ENCODE peak calls at places on chromosome 21, in ten cellular contexts. One of them, this sample, is unnamed.

GRCh38 chr21:29643289-29643688 is 296.5 kb downstream of the GRIK1 start:
- DNase-seq in breast epithelium: no peak
- DNase-seq in esophagus muscularis mucosa: no peak
- DNase-seq in K562: no peak
- DNase-seq in endothelial cell of umbilical vein: no peak
- DNase-seq in stomach: no peak
- DNase-seq in H1: no peak
- DNase-seq in prostate gland: no peak
- DNase-seq in sigmoid colon: no peak
- DNase-seq in suprapubic skin: no peak
- DNase-seq in this sample: no peak

GRCh38 chr21:44867464-44867863 is 6.0 kb downstream of the PTTG1IP start:
- DNase-seq in breast epithelium: no peak
- DNase-seq in esophagus muscularis mucosa: no peak
- DNase-seq in K562: no peak
- DNase-seq in endothelial cell of umbilical vein: no peak
- DNase-seq in stomach: no peak
- DNase-seq in H1: no peak
- DNase-seq in prostate gland: no peak
- DNase-seq in sigmoid colon: no peak
- DNase-seq in suprapubic skin: peak; percentile 33
- DNase-seq in this sample: no peak

GRCh38 chr21:43196789-43197188 is 28.0 kb downstream of the CRYAA start:
- DNase-seq in breast epithelium: peak; percentile 96
- DNase-seq in esophagus muscularis mucosa: no peak
- DNase-seq in K562: no peak
- DNase-seq in endothelial cell of umbilical vein: no peak
- DNase-seq in stomach: peak; percentile 73
- DNase-seq in H1: no peak
- DNase-seq in prostate gland: peak; percentile 93
- DNase-seq in sigmoid colon: peak; percentile 35
- DNase-seq in suprapubic skin: peak; percentile 65
- DNase-seq in this sample: no peak

GRCh38 chr21:19130379-19131028 is 726.9 kb upstream of the TMPRSS15 start:
- DNase-seq in breast epithelium: no peak
- DNase-seq in esophagus muscularis mucosa: no peak
- DNase-seq in K562: no peak
- DNase-seq in endothelial cell of umbilical vein: no peak
- DNase-seq in stomach: no peak
- DNase-seq in H1: no peak
- DNase-seq in prostate gland: no peak
- DNase-seq in sigmoid colon: no peak
- DNase-seq in suprapubic skin: no peak
- DNase-seq in this sample: no peak

GRCh38 chr21:42581676-42582371 is 68.2 kb downstream of the SLC37A1 start:
- DNase-seq in breast epithelium: no peak
- DNase-seq in esophagus muscularis mucosa: no peak
- DNase-seq in K562: no peak
- DNase-seq in endothelial cell of umbilical vein: no peak
- DNase-seq in stomach: no peak
- DNase-seq in H1: no peak
- DNase-seq in prostate gland: no peak
- DNase-seq in sigmoid colon: no peak
- DNase-seq in suprapubic skin: no peak
- DNase-seq in this sample: no peak

GRCh38 chr21:36422279-36423098 is 37.3 kb downstream of the CHAF1B start:
- DNase-seq in breast epithelium: no peak
- DNase-seq in esophagus muscularis mucosa: no peak
- DNase-seq in K562: peak; percentile 85
- DNase-seq in endothelial cell of umbilical vein: peak; percentile 77
- DNase-seq in stomach: peak; percentile 66
- DNase-seq in H1: peak; percentile 85
- DNase-seq in prostate gland: peak; percentile 51
- DNase-seq in sigmoid colon: no peak
- DNase-seq in suprapubic skin: no peak
- DNase-seq in this sample: no peak

GRCh38 chr21:31885146-31885545 is 12.3 kb downstream of the HUNK start:
- DNase-seq in breast epithelium: no peak
- DNase-seq in esophagus muscularis mucosa: no peak
- DNase-seq in K562: no peak
- DNase-seq in endothelial cell of umbilical vein: no peak
- DNase-seq in stomach: no peak
- DNase-seq in H1: no peak
- DNase-seq in prostate gland: no peak
- DNase-seq in sigmoid colon: no peak
- DNase-seq in suprapubic skin: no peak
- DNase-seq in this sample: no peak

GRCh38 chr21:36148886-36149285 is 7.7 kb upstream of the DOP1B start:
- DNase-seq in breast epithelium: no peak
- DNase-seq in esophagus muscularis mucosa: no peak
- DNase-seq in K562: no peak
- DNase-seq in endothelial cell of umbilical vein: no peak
- DNase-seq in stomach: no peak
- DNase-seq in H1: no peak
- DNase-seq in prostate gland: no peak
- DNase-seq in sigmoid colon: no peak
- DNase-seq in suprapubic skin: no peak
- DNase-seq in this sample: no peak

GRCh38 chr21:42841156-42841915 is 38.0 kb downstream of the WDR4 start:
- DNase-seq in breast epithelium: no peak
- DNase-seq in esophagus muscularis mucosa: no peak
- DNase-seq in K562: no peak
- DNase-seq in endothelial cell of umbilical vein: no peak
- DNase-seq in stomach: no peak
- DNase-seq in H1: no peak
- DNase-seq in prostate gland: no peak
- DNase-seq in sigmoid colon: peak; percentile 58
- DNase-seq in suprapubic skin: peak; percentile 45
- DNase-seq in this sample: no peak

GRCh38 chr21:31366825-31367224 is 22.8 kb upstream of the TIAM1 start:
- DNase-seq in breast epithelium: peak; percentile 75
- DNase-seq in esophagus muscularis mucosa: no peak
- DNase-seq in K562: no peak
- DNase-seq in endothelial cell of umbilical vein: no peak
- DNase-seq in stomach: peak; percentile 50
- DNase-seq in H1: no peak
- DNase-seq in prostate gland: peak; percentile 53
- DNase-seq in sigmoid colon: no peak
- DNase-seq in suprapubic skin: no peak
- DNase-seq in this sample: no peak

GRCh38 chr21:44613386-44614155 is 1.7 kb downstream of the KRTAP10-8 start:
- DNase-seq in breast epithelium: no peak
- DNase-seq in esophagus muscularis mucosa: peak; percentile 77
- DNase-seq in K562: no peak
- DNase-seq in endothelial cell of umbilical vein: no peak
- DNase-seq in stomach: no peak
- DNase-seq in H1: peak; percentile 41
- DNase-seq in prostate gland: no peak
- DNase-seq in sigmoid colon: no peak
- DNase-seq in suprapubic skin: no peak
- DNase-seq in this sample: no peak

GRCh38 chr21:28704746-28705145 is 287.9 kb downstream of the LTN1 start:
- DNase-seq in breast epithelium: peak; percentile 20
- DNase-seq in esophagus muscularis mucosa: no peak
- DNase-seq in K562: no peak
- DNase-seq in endothelial cell of umbilical vein: no peak
- DNase-seq in stomach: no peak
- DNase-seq in H1: no peak
- DNase-seq in prostate gland: peak; percentile 65
- DNase-seq in sigmoid colon: no peak
- DNase-seq in suprapubic skin: no peak
- DNase-seq in this sample: no peak

GRCh38 chr21:44366586-44367211 is 13.3 kb downstream of the TRPM2 start:
- DNase-seq in breast epithelium: no peak
- DNase-seq in esophagus muscularis mucosa: no peak
- DNase-seq in K562: no peak
- DNase-seq in endothelial cell of umbilical vein: no peak
- DNase-seq in stomach: no peak
- DNase-seq in H1: no peak
- DNase-seq in prostate gland: no peak
- DNase-seq in sigmoid colon: peak; percentile 50
- DNase-seq in suprapubic skin: peak; percentile 51
- DNase-seq in this sample: no peak

GRCh38 chr21:37483776-37484175 is 117.2 kb downstream of the DYRK1A start:
- DNase-seq in breast epithelium: no peak
- DNase-seq in esophagus muscularis mucosa: no peak
- DNase-seq in K562: no peak
- DNase-seq in endothelial cell of umbilical vein: no peak
- DNase-seq in stomach: no peak
- DNase-seq in H1: no peak
- DNase-seq in prostate gland: no peak
- DNase-seq in sigmoid colon: no peak
- DNase-seq in suprapubic skin: no peak
- DNase-seq in this sample: no peak

GRCh38 chr21:44259082-44259705 is 2.5 kb downstream of the DNMT3L start:
- DNase-seq in breast epithelium: no peak
- DNase-seq in esophagus muscularis mucosa: peak; percentile 77
- DNase-seq in K562: no peak
- DNase-seq in endothelial cell of umbilical vein: no peak
- DNase-seq in stomach: no peak
- DNase-seq in H1: no peak
- DNase-seq in prostate gland: no peak
- DNase-seq in sigmoid colon: no peak
- DNase-seq in suprapubic skin: no peak
- DNase-seq in this sample: no peak

GRCh38 chr21:14526816-14527689 is 19.1 kb downstream of the SAMSN1 start:
- DNase-seq in breast epithelium: no peak
- DNase-seq in esophagus muscularis mucosa: no peak
- DNase-seq in K562: no peak
- DNase-seq in endothelial cell of umbilical vein: no peak
- DNase-seq in stomach: no peak
- DNase-seq in H1: no peak
- DNase-seq in prostate gland: no peak
- DNase-seq in sigmoid colon: no peak
- DNase-seq in suprapubic skin: no peak
- DNase-seq in this sample: no peak
- H3K4me3 ChIP-seq in breast epithelium: no peak overlapping the region
- H3K4me3 ChIP-seq in esophagus muscularis mucosa: no peak overlapping the region
- H3K4me3 ChIP-seq in K562: peak overlapping the region; percentile 13
- H3K4me3 ChIP-seq in endothelial cell of umbilical vein: no peak overlapping the region
- H3K4me3 ChIP-seq in stomach: no peak overlapping the region
- H3K4me3 ChIP-seq in H1: no peak overlapping the region
- H3K4me3 ChIP-seq in prostate gland: no peak overlapping the region
- H3K4me3 ChIP-seq in sigmoid colon: no peak overlapping the region
- H3K4me3 ChIP-seq in suprapubic skin: no peak overlapping the region
- H3K4me3 ChIP-seq in this sample: no peak overlapping the region

DNA sequence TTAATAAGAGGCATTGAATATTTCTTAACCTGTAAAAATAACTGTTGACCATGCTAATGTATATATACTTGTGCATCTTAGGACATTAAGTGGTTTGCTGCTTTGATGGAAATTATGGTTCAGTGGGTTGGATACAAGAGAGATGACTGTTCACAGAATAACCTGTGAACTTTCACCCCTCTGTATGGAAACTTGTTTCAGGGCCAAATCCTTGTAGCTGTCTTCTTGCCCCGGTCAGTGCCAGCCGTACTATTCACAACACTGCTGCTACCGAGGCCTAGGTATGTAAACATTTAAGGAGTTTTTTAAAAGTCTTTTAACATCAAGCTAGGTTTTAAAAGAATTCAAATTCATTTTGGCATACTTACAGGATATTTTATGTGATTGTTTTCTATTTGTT is 16.1 kb downstream of the DONSON start:
- DNase-seq in breast epithelium: no peak
- DNase-seq in esophagus muscularis mucosa: no peak
- DNase-seq in K562: no peak
- DNase-seq in endothelial cell of umbilical vein: peak; percentile 26
- DNase-seq in stomach: no peak
- DNase-seq in H1: no peak
- DNase-seq in prostate gland: no peak
- DNase-seq in sigmoid colon: no peak
- DNase-seq in suprapubic skin: no peak
- DNase-seq in this sample: no peak
- TF ChIP-seq POLR2AphosphoS5 in breast epithelium: no peak
- TF ChIP-seq POLR2AphosphoS5 in esophagus muscularis mucosa: no peak
- TF ChIP-seq POLR2AphosphoS5 in K562: no peak
- TF ChIP-seq POLR2AphosphoS5 in endothelial cell of umbilical vein: no peak
- TF ChIP-seq POLR2AphosphoS5 in stomach: no peak
- TF ChIP-seq POLR2AphosphoS5 in H1: no peak
- TF ChIP-seq POLR2AphosphoS5 in prostate gland: no peak
- TF ChIP-seq POLR2AphosphoS5 in sigmoid colon: no peak
- TF ChIP-seq POLR2AphosphoS5 in suprapubic skin: no peak
- TF ChIP-seq POLR2AphosphoS5 in this sample: no peak

DNA sequence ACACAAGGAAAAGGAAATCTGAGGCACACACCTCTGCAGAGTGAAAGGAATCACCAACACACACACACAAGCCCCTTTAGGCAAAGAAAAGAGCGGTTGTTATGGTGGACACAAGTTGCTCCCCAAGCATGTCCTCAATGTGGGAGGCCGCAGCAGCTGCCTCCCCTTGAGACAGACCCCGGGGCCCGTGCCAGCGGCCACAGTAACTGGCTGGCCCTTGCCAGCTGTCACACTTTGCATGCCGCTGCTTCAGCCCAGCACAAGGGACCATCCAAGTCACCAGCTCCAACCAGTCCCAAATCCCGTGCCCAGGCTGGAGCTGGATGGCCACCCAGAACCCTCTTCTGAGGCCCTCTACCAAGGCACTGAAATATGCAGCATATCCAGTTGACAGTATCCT is 2.9 kb upstream of the OLIG1 start:
- DNase-seq in breast epithelium: no peak
- DNase-seq in esophagus muscularis mucosa: no peak
- DNase-seq in K562: no peak
- DNase-seq in endothelial cell of umbilical vein: no peak
- DNase-seq in stomach: no peak
- DNase-seq in H1: no peak
- DNase-seq in prostate gland: no peak
- DNase-seq in sigmoid colon: no peak
- DNase-seq in suprapubic skin: no peak
- DNase-seq in this sample: no peak
- H3K4me1 ChIP-seq in breast epithelium: peaks cover 13% of the 10 kb centered on the region
- H3K4me1 ChIP-seq in esophagus muscularis mucosa: peaks cover 25% of the 10 kb centered on the region
- H3K4me1 ChIP-seq in K562: peaks cover 22% of the 10 kb centered on the region
- H3K4me1 ChIP-seq in endothelial cell of umbilical vein: peaks cover 13% of the 10 kb centered on the region
- H3K4me1 ChIP-seq in stomach: peaks cover 30% of the 10 kb centered on the region
- H3K4me1 ChIP-seq in H1: peaks cover 15% of the 10 kb centered on the region
- H3K4me1 ChIP-seq in prostate gland: no peaks in the 10 kb centered on the region
- H3K4me1 ChIP-seq in sigmoid colon: peaks cover 24% of the 10 kb centered on the region
- H3K4me1 ChIP-seq in suprapubic skin: peaks cover 24% of the 10 kb centered on the region
- H3K4me1 ChIP-seq in this sample: peaks cover 12% of the 10 kb centered on the region

DNA sequence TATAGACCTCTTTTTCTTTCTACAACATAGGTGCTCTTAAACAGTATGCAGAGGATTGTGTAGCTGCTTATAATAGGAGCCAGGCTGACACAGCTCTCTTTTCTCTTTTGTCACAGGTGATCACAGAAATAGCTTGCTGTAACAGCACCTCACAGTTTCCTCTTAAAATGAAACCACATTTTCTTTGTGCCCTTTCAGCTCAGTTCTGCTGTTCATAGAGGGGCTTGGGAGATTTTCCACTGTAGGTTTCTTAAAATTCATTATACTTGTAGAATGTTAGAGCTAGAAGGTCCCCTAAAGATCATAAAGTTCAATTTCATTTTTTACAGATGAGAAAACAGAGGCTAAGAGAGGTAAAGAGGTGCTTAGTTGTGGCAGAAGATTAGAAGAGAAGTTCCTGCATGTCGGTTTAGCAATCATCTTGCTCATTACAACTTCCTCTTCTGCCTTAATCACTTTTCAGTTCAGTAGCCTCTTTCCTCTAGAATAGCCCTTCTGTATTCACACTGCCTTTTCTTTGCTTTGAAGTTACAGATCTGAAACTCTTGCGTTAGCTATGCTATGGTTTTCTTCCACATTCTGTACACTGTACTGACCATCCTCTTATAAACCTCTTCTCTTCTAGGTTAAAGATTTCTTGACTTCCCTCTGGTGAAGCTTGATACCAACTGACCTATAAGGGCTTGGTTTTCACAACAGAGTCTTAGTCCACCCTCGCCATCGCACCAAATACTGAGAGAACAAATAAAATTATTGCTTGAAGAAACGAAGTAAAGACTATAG is 35.1 kb downstream of the C21orf91 start:
- DNase-seq in breast epithelium: no peak
- DNase-seq in esophagus muscularis mucosa: no peak
- DNase-seq in K562: no peak
- DNase-seq in endothelial cell of umbilical vein: no peak
- DNase-seq in stomach: no peak
- DNase-seq in H1: no peak
- DNase-seq in prostate gland: no peak
- DNase-seq in sigmoid colon: no peak
- DNase-seq in suprapubic skin: no peak
- DNase-seq in this sample: no peak
- H3K4me3 ChIP-seq in breast epithelium: no peak overlapping the region
- H3K4me3 ChIP-seq in esophagus muscularis mucosa: no peak overlapping the region
- H3K4me3 ChIP-seq in K562: no peak overlapping the region
- H3K4me3 ChIP-seq in endothelial cell of umbilical vein: no peak overlapping the region
- H3K4me3 ChIP-seq in stomach: no peak overlapping the region
- H3K4me3 ChIP-seq in H1: no peak overlapping the region
- H3K4me3 ChIP-seq in prostate gland: no peak overlapping the region
- H3K4me3 ChIP-seq in sigmoid colon: no peak overlapping the region
- H3K4me3 ChIP-seq in suprapubic skin: no peak overlapping the region
- H3K4me3 ChIP-seq in this sample: no peak overlapping the region

This sample was measured in vagina.